ENCODE peak calls at places on chromosome 17, in nine cellular contexts. R is heart right ventricle, F is lower leg skin, Y is HCT116, H is choroid plexus epithelial cell, A is A549, G is PC-3, C is GM23338, D is esophagus squamous epithelium. Z is an unnamed sample.
A peak's percentile ranks its signal among the peaks of the same experiment; 100 is the strongest.

GRCh38 chr17:74871329-74872076 is 1.3 kb downstream of the FDXR start:
- DNase-seq in R (no peak), F (no peak), Y (no peak), H (no peak), A (no peak), G (no peak), C (no peak), D (no peak), Z (no peak)

GRCh38 chr17:6064855-6065254 is 5.3 kb upstream of the WSCD1 start:
- DNase-seq in R (no peak), F (no peak), Y (no peak), H (no peak), A (no peak), G (no peak), C (no peak), D (no peak), Z (no peak)

GRCh38 chr17:17126131-17127110 is 79.7 kb downstream of the PLD6 start:
- DNase-seq in R (no peak), F (no peak), Y (no peak), H (no peak), A (no peak), G (no peak), C (no peak), D (no peak), Z (no peak)

GRCh38 chr17:4241535-4241934 is 22.2 kb downstream of the ANKFY1 start:
- DNase-seq in R (no peak), F (no peak), Y (no peak), H (no peak), A (no peak), G (no peak), C (no peak), D (no peak), Z (no peak)

GRCh38 chr17:18362509-18363020 is 785 bp downstream of the SHMT1 start:
- DNase-seq in R (peak; percentile 65), F (peak; percentile 59), Y (no peak), H (peak; percentile 25), A (peak; percentile 61), G (peak; percentile 80), C (peak; percentile 50), D (no peak), Z (peak; percentile 11)

GRCh38 chr17:55273579-55274370 is 9.0 kb downstream of the HLF start:
- DNase-seq in R (peak; percentile 77), F (no peak), Y (no peak), H (no peak), A (no peak), G (no peak), C (peak; percentile 13), D (no peak), Z (no peak)

GRCh38 chr17:18380471-18381157 is 3.0 kb downstream of the EVPLL start:
- DNase-seq in R (no peak), F (no peak), Y (no peak), H (no peak), A (no peak), G (no peak), C (no peak), D (no peak), Z (no peak)

GRCh38 chr17:51152766-51153209 is 571 bp upstream of the NME1 start:
- DNase-seq in R (no peak), F (no peak), Y (no peak), H (peak; percentile 35), A (peak; percentile 60), G (peak; percentile 40), C (no peak), D (no peak), Z (peak; percentile 50)

GRCh38 chr17:34902761-34903325 is 58.4 kb downstream of the CCT6B start:
- DNase-seq in R (no peak), F (no peak), Y (no peak), H (no peak), A (no peak), G (no peak), C (no peak), D (no peak), Z (no peak)

GRCh38 chr17:63405741-63406261 is 40.3 kb downstream of the CYB561 start:
- DNase-seq in R (no peak), F (no peak), Y (peak; percentile 62), H (peak; percentile 90), A (peak; percentile 63), G (peak; percentile 94), C (peak; percentile 92), D (no peak), Z (peak; percentile 89)

GRCh38 chr17:55340171-55340570 is 75.4 kb downstream of the HLF start:
- DNase-seq in R (no peak), F (no peak), Y (no peak), H (no peak), A (no peak), G (no peak), C (no peak), D (no peak), Z (no peak)

GRCh38 chr17:47713980-47714689 is 18.9 kb upstream of the TBX21 start:
- DNase-seq in R (no peak), F (no peak), Y (no peak), H (no peak), A (no peak), G (no peak), C (peak; percentile 66), D (no peak), Z (no peak)

GRCh38 chr17:75695141-75695829 is 26.0 kb upstream of the ITGB4 start:
- DNase-seq in R (no peak), F (no peak), Y (peak; percentile 87), H (peak; percentile 39), A (no peak), G (peak; percentile 94), C (no peak), D (no peak), Z (no peak)

GRCh38 chr17:30950669-30951399 is 20.0 kb upstream of the RNF135 start:
- DNase-seq in R (peak; percentile 62), F (peak; percentile 58), Y (no peak), H (peak; percentile 96), A (no peak), G (peak; percentile 46), C (no peak), D (no peak), Z (peak; percentile 92)

GRCh38 chr17:8835106-8835505 is 32.4 kb downstream of the PIK3R6 start:
- DNase-seq in R (no peak), F (no peak), Y (no peak), H (no peak), A (no peak), G (no peak), C (no peak), D (no peak), Z (no peak)

GRCh38 chr17:43832168-43832975 is 574 bp downstream of the MPP3 start:
- DNase-seq in R (peak; percentile 71), F (no peak), Y (no peak), H (peak; percentile 55), A (peak; percentile 92), G (peak; percentile 90), C (peak; percentile 54), D (no peak), Z (peak; percentile 49)

GRCh38 chr17:83076930-83077329 is 2.5 kb upstream of the METRNL start:
- DNase-seq in R (no peak), F (no peak), Y (no peak), H (no peak), A (no peak), G (peak; percentile 31), C (no peak), D (no peak), Z (no peak)
- TF ChIP-seq CTCF in R (peak; percentile 34), F (no peak), Y (peak; percentile 90), H (peak; percentile 22), A (peak; percentile 54), G (peak; percentile 65), C (peak; percentile 76), D (peak; percentile 36), Z (peak; percentile 13)

GRCh38 chr17:10197362-10197720 is 1.1 kb downstream of the GAS7 start:
- DNase-seq in R (peak; percentile 36), F (no peak), Y (no peak), H (no peak), A (no peak), G (no peak), C (no peak), D (no peak), Z (no peak)
- H3K4me3 ChIP-seq in R (peak overlapping the region; percentile 76), F (peak overlapping the region; percentile 61), Y (no peak overlapping the region), H (peak overlapping the region; percentile 60), A (no peak overlapping the region), G (no peak overlapping the region), C (peak overlapping the region; percentile 80), D (peak overlapping the region; percentile 54), Z (peak overlapping the region; percentile 52)

DNA sequence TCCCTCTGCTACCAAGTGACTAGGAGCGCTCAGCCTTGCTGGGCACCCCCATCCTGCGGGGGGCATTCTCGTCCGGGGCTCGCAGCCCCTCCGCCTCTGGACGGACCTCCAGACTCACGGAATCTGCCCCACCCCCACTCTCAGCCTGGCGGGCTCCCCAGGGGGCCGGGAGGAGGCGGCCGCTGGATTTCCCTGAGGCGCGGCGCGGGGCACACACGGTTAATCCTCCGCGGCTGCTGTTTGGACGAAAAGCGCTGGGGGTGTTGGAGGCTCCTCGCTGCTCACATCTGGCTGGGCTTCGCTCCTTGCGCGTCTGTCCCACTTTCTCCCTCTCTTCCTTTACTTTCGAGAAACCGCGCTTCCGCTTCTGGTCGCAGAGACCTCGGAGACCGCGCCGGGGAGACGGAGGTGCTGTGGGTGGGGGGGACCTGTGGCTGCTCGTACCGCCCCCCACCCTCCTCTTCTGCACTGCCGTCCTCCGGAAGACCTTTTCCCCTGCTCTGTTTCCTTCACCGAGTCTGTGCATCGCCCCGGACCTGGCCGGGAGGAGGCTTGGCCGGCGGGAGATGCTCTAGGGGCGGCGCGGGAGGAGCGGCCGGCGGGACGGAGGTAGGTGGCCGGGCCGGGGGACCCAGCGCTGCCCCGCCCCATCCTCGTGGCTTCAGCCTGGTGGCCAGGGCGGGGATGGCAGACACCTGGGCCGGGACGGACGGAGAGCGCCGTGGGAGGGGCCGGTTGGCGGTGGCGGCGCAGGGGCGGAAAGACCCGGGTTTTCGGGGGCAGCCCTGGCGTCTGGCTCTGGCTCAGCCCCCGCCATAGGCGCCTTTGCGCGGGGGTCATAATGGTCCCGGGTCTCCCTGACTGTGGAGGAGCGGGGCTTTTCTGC is at the start of gene C1QTNF1:
- DNase-seq in R (peak; percentile 72), F (no peak), Y (no peak), H (peak; percentile 65), A (peak; percentile 96), G (peak; percentile 75), C (peak; percentile 87), D (no peak), Z (peak; percentile 75)
- TF ChIP-seq CTCF in R (peak; percentile 44), F (no peak), Y (no peak), H (peak; percentile 17), A (no peak), G (peak; percentile 48), C (peak; percentile 18), D (peak; percentile 63), Z (no peak)

GRCh38 chr17:77443743-77444260 is 303.0 kb downstream of the SEC14L1 start:
- DNase-seq in R (no peak), F (no peak), Y (no peak), H (no peak), A (no peak), G (no peak), C (no peak), D (no peak), Z (no peak)

GRCh38 chr17:77445908-77446535 is 305.3 kb downstream of the SEC14L1 start:
- DNase-seq in R (no peak), F (no peak), Y (no peak), H (peak; percentile 71), A (no peak), G (no peak), C (no peak), D (no peak), Z (peak; percentile 71)

GRCh38 chr17:77445030-77445907 is 304.5 kb downstream of the SEC14L1 start:
- DNase-seq in R (no peak), F (no peak), Y (no peak), H (no peak), A (no peak), G (no peak), C (no peak), D (no peak), Z (peak; percentile 84)

GRCh38 chr17:77442976-77443742 is 302.4 kb downstream of the SEC14L1 start:
- DNase-seq in R (no peak), F (no peak), Y (no peak), H (no peak), A (no peak), G (no peak), C (no peak), D (no peak), Z (no peak)

GRCh38 chr17:77444653-77445029 is 303.9 kb downstream of the SEC14L1 start:
- DNase-seq in R (no peak), F (no peak), Y (no peak), H (no peak), A (no peak), G (no peak), C (no peak), D (no peak), Z (peak; percentile 68)
- H3K4me3 ChIP-seq in R (no peak overlapping the region), F (no peak overlapping the region), Y (no peak overlapping the region), H (no peak overlapping the region), A (no peak overlapping the region), G (no peak overlapping the region), C (no peak overlapping the region), D (no peak overlapping the region), Z (no peak overlapping the region)

Z was measured in fibroblast of pulmonary artery.